ENCODE peak calls at places on chromosomes 3 and 15, in five cellular contexts. V is kidney, G is psoas muscle, R is testis, N is A549. S is an unnamed sample. For H3K4me1, the result is how much of the 10 kb centered on the place peaks cover.

GRCh38 chr15:67504061-67504460 is 16.9 kb upstream of the C15orf61 start:
- DNase-seq in V (no peak), G (no peak), R (no peak), N (no peak), S (no peak)

GRCh38 chr15:64825081-64825430 is 391 bp downstream of the PIF1 start:
- DNase-seq in V (no peak), G (no peak), R (no peak), N (no peak), S (peak)

GRCh38 chr3:69009559-69010410 is 3.7 kb downstream of the EOGT start:
- DNase-seq in V (no peak), G (no peak), R (no peak), N (no peak), S (no peak)

GRCh38 chr15:40049076-40049475 is 10.1 kb upstream of the SRP14 start:
- DNase-seq in V (no peak), G (no peak), R (no peak), N (no peak), S (no peak)

GRCh38 chr3:170848294-170848917 is 21.6 kb downstream of the RPL22L1 start:
- DNase-seq in V (no peak), G (no peak), R (no peak), N (no peak), S (no peak)

GRCh38 chr15:65839985-65840384 is 29.3 kb upstream of the RAB11A start:
- DNase-seq in V (no peak), G (no peak), R (no peak), N (no peak), S (no peak)

GRCh38 chr15:99441427-99441766 is 124.4 kb upstream of the MEF2A start:
- DNase-seq in V (peak), G (no peak), R (no peak), N (no peak), S (no peak)

GRCh38 chr15:41932939-41933725 is 39.2 kb downstream of the EHD4 start:
- DNase-seq in V (no peak), G (no peak), R (no peak), N (no peak), S (no peak)

GRCh38 chr3:30439451-30440053 is 166.8 kb upstream of the TGFBR2 start:
- DNase-seq in V (no peak), G (no peak), R (no peak), N (no peak), S (no peak)

GRCh38 chr15:29566914-29567313 is 255.4 kb downstream of the TJP1 start:
- DNase-seq in V (no peak), G (no peak), R (no peak), N (no peak), S (no peak)

GRCh38 chr3:129596194-129597086 is 10.0 kb downstream of the PLXND1 start:
- DNase-seq in V (peak), G (peak), R (peak), N (no peak), S (peak)

GRCh38 chr3:141737108-141737507 is 990 bp upstream of the RNF7 start:
- DNase-seq in V (no peak), G (no peak), R (no peak), N (no peak), S (no peak)

GRCh38 chr15:58839485-58839884 is 68.4 kb downstream of the MINDY2 start:
- DNase-seq in V (no peak), G (no peak), R (no peak), N (peak), S (no peak)

GRCh38 chr3:31581660-31582059 is 48.9 kb downstream of the STT3B start:
- DNase-seq in V (no peak), G (no peak), R (no peak), N (no peak), S (no peak)

GRCh38 chr3:67790043-67790442 is 135.6 kb upstream of the SUCLG2 start:
- DNase-seq in V (no peak), G (no peak), R (peak), N (peak), S (peak)

GRCh38 chr3:76585794-76586392 is 454.0 kb upstream of the ROBO2 start:
- DNase-seq in V (no peak), G (no peak), R (no peak), N (peak), S (no peak)

GRCh38 chr3:74584782-74585181 is 29.7 kb downstream of the CNTN3 start:
- DNase-seq in V (no peak), G (no peak), R (no peak), N (no peak), S (no peak)

GRCh38 chr3:132256984-132257383 is 60.2 kb upstream of the ACP3 start:
- DNase-seq in V (no peak), G (no peak), R (peak), N (no peak), S (peak)

GRCh38 chr3:150469031-150469930 is 61.2 kb downstream of the TSC22D2 start:
- DNase-seq in V (no peak), G (peak), R (peak), N (peak), S (no peak)

GRCh38 chr3:69823710-69824109 is 84.4 kb downstream of the MITF start:
- DNase-seq in V (no peak), G (no peak), R (no peak), N (no peak), S (no peak)

GRCh38 chr3:151093905-151094304 is 8.4 kb downstream of the MED12L start:
- DNase-seq in V (no peak), G (no peak), R (no peak), N (no peak), S (no peak)

GRCh38 chr15:101167366-101167790 is 84.5 kb downstream of the CHSY1 start:
- DNase-seq in V (no peak), G (no peak), R (no peak), N (no peak), S (no peak)

GRCh38 chr3:179234244-179234643 is 16.7 kb downstream of the KCNMB3 start:
- DNase-seq in V (no peak), G (no peak), R (no peak), N (no peak), S (no peak)

GRCh38 chr15:20353966-20354883 is 187.4 kb downstream of the GOLGA6L6 start:
- DNase-seq in V (peak), G (peak), R (no peak), N (no peak), S (no peak)

GRCh38 chr3:42680256-42680655 is 5.1 kb upstream of the KLHL40 start:
- DNase-seq in V (no peak), G (no peak), R (no peak), N (no peak), S (no peak)

GRCh38 chr3:13379191-13379830 is 40.8 kb downstream of the NUP210 start:
- DNase-seq in V (no peak), G (peak), R (peak), N (no peak), S (no peak)

GRCh38 chr15:67813104-67813634 is 12.1 kb upstream of the SKOR1 start:
- DNase-seq in V (no peak), G (no peak), R (no peak), N (no peak), S (no peak)

GRCh38 chr3:194322701-194323174 is 28.4 kb downstream of the CPN2 start:
- DNase-seq in V (no peak), G (peak), R (no peak), N (peak), S (no peak)

GRCh38 chr3:58094657-58095056 is 86.4 kb downstream of the FLNB start:
- DNase-seq in V (no peak), G (no peak), R (no peak), N (no peak), S (no peak)

GRCh38 chr3:156873906-156874305 is 47.8 kb downstream of the LEKR1 start:
- DNase-seq in V (no peak), G (no peak), R (no peak), N (no peak), S (no peak)

GRCh38 chr3:171829841-171830559 is 13.1 kb upstream of the TMEM212 start:
- DNase-seq in V (peak), G (peak), R (peak), N (peak), S (peak)

GRCh38 chr3:54625805-54626787 is 301.8 kb downstream of the LRTM1 start:
- DNase-seq in V (peak), G (no peak), R (peak), N (no peak), S (no peak)

GRCh38 chr3:11654166-11654565 is 10.5 kb upstream of the VGLL4 start:
- DNase-seq in V (no peak), G (no peak), R (no peak), N (no peak), S (no peak)

GRCh38 chr3:11653298-11654055 is 9.8 kb upstream of the VGLL4 start:
- DNase-seq in V (no peak), G (no peak), R (no peak), N (no peak), S (no peak)

GRCh38 chr3:11651900-11652299 is 8.2 kb upstream of the VGLL4 start:
- DNase-seq in V (no peak), G (no peak), R (no peak), N (peak), S (no peak)

GRCh38 chr3:11650391-11650790 is 6.7 kb upstream of the VGLL4 start:
- DNase-seq in V (no peak), G (no peak), R (no peak), N (no peak), S (no peak)

DNA sequence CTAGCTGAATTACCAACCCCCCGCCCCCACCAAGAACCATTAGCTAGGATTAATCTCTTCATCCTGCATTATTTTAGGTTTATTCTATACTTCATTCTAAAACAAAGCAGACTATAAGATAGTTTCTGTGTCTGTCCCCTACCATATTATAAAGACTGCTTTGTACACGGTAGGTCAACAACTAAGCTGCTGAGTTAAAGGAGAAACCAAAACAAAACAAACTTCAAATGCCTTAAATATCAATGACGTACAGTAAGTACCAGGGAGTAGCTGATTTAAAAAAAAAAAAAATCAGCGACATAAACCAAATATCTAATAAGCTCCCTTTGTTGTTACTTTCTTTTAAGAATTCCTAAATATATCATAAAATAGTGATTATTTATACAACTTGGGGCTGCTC is 7.8 kb upstream of the VGLL4 start:
- DNase-seq in V (no peak), G (no peak), R (no peak), N (no peak), S (no peak)
- H3K4me1 ChIP-seq in V (under half), G (under half), R (under half), N (under half), S (under half)

DNA sequence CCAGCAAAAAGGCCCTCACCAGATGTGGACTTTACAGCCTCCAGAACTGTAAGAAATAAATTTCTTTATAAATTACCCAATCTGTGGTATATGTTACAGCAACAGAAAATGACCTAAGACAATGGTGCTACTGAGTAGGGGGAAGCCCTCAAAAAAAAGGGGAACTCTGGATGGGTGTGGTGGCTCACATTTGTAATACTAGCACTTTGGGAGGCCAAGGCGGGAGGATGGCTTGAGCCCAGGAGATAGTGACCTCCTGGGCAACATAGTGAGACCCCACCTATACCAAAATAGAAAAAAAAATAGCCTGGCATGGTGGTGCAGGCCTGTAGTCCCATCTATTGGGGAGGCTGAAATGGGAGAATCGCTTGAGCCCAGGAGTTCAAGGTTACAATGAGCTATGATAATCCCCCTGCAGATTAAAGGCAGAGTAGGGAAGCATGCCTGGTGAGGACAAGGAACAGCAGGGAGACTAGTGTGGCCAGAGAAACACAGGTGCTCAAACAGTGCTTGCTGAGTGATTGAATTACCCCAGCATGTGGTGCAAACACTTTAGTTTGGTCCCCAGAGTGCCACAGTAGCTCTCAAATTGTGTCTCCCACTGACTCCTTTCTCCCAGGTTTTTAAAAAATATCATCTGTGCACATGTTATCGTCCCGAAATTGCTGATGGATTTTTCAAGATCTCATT is 13.9 kb upstream of the USP3 start:
- DNase-seq in V (no peak), G (no peak), R (no peak), N (no peak), S (no peak)
- H3K4me3 ChIP-seq in V (no peak), G (no peak), R (no peak), N (no peak), S (no peak)

GRCh38 chr3:111173906-111174305 is 102.3 kb downstream of the NECTIN3 start:
- DNase-seq in V (no peak), G (no peak), R (no peak), N (no peak), S (no peak)
- H3K4me1 ChIP-seq in V (under half), G (under half), R (under half), N (under half), S (under half)

DNA sequence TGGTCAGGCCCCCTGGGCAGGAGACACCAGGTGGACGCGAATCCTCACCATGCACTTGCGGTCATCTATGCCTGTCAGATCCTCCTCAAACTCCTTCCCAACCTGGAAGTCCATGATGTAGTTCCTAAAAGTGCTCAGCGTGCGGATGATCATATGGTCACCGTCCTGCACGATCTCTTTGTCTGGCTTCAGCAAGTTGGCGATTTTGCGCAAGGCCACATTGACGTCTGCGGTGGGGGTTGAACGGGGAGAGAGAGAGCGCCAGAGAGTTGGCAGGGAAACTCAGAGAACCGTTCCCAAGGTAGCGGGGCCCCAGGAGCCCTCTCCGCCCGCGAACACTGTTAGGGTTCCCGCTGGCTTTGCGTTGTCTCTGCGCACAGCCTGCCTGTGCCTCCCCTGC is 809 bp downstream of the RBP1 start:
- DNase-seq in V (peak), G (peak), R (peak), N (no peak), S (no peak)
- H3K4me3 ChIP-seq in V (peak), G (peak), R (peak), N (peak), S (peak)

GRCh38 chr3:21297304-21297703 is 453.7 kb downstream of the ZNF385D start:
- DNase-seq in V (no peak), G (no peak), R (no peak), N (no peak), S (no peak)
- H3K4me1 ChIP-seq in V (under half), G (under half), R (under half), N (under half), S (under half)

DNA sequence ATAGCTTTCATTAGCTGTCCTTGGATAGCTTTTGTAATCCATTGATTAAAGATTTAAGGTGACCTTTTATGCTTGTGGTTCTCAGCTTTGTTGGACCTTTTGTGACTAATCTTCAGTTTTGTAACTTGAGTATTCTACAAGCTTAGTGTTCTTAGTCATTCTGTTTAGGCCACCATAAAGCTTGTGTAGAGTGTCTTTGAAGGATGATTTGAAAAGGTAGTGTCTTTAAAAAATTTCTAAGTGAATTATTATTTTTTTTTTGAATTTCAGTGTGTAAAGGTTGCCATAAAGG is 7.5 kb downstream of the MORF4L1 start:
- DNase-seq in V (no peak), G (no peak), R (no peak), N (no peak), S (no peak)
- H3K4me3 ChIP-seq in V (no peak), G (no peak), R (no peak), N (no peak), S (no peak)

GRCh38 chr3:59117378-59117777 is 67.6 kb upstream of the CFAP20DC start:
- DNase-seq in V (no peak), G (no peak), R (no peak), N (no peak), S (no peak)
- H3K4me1 ChIP-seq in V (under half), G (under half), R (under half), N (under half), S (under half)

S was measured in BE2C.